ENCODE peak calls at places on chromosomes 16 and 17, in six cellular contexts. Z is K562, R is GM12878, F is HL-60, C is breast epithelium, T is prostate gland. N is an unnamed sample.

GRCh38 chr16:13793788-13794461 is 126.0 kb upstream of the ERCC4 start:
- DNase-seq in Z (no peak), R (no peak), F (no peak), C (no peak), T (no peak), N (no peak)

GRCh38 chr17:79838541-79839274 is 532 bp downstream of the CBX4 start:
- DNase-seq in Z (peak), R (no peak), F (peak), C (no peak), T (peak), N (no peak)

GRCh38 chr17:520447-521167 is 168.0 kb upstream of the RPH3AL start:
- DNase-seq in Z (no peak), R (no peak), F (no peak), C (no peak), T (no peak), N (no peak)

GRCh38 chr16:51393381-51394005 is 242.4 kb upstream of the SALL1 start:
- DNase-seq in Z (no peak), R (no peak), F (no peak), C (no peak), T (no peak), N (no peak)

GRCh38 chr16:75584108-75584507 is 17.9 kb downstream of the GABARAPL2 start:
- DNase-seq in Z (no peak), R (no peak), F (no peak), C (no peak), T (no peak), N (no peak)

GRCh38 chr16:77715145-77715544 is 7.2 kb upstream of the NUDT7 start:
- DNase-seq in Z (no peak), R (no peak), F (no peak), C (no peak), T (no peak), N (no peak)

GRCh38 chr17:66632716-66633115 is 202.2 kb upstream of the CACNG5 start:
- DNase-seq in Z (no peak), R (no peak), F (no peak), C (no peak), T (no peak), N (no peak)

GRCh38 chr17:81342062-81342699 is 47.1 kb upstream of the SLC38A10 start:
- DNase-seq in Z (no peak), R (no peak), F (no peak), C (no peak), T (no peak), N (no peak)

GRCh38 chr17:63395075-63395815 is 50.9 kb downstream of the CYB561 start:
- DNase-seq in Z (no peak), R (no peak), F (no peak), C (no peak), T (no peak), N (no peak)

GRCh38 chr16:56346131-56346890 is 79.0 kb downstream of the AMFR start:
- DNase-seq in Z (no peak), R (no peak), F (no peak), C (no peak), T (no peak), N (no peak)

GRCh38 chr16:83870830-83871229 is 28.1 kb upstream of the MLYCD start:
- DNase-seq in Z (no peak), R (no peak), F (no peak), C (no peak), T (no peak), N (no peak)

GRCh38 chr17:20999044-20999573 is 43.7 kb downstream of the USP22 start:
- DNase-seq in Z (peak), R (no peak), F (no peak), C (no peak), T (no peak), N (no peak)
- TF ChIP-seq POLR2AphosphoS5 in Z (peak), R (no peak), F (no peak), C (no peak), T (peak), N (no peak)

DNA sequence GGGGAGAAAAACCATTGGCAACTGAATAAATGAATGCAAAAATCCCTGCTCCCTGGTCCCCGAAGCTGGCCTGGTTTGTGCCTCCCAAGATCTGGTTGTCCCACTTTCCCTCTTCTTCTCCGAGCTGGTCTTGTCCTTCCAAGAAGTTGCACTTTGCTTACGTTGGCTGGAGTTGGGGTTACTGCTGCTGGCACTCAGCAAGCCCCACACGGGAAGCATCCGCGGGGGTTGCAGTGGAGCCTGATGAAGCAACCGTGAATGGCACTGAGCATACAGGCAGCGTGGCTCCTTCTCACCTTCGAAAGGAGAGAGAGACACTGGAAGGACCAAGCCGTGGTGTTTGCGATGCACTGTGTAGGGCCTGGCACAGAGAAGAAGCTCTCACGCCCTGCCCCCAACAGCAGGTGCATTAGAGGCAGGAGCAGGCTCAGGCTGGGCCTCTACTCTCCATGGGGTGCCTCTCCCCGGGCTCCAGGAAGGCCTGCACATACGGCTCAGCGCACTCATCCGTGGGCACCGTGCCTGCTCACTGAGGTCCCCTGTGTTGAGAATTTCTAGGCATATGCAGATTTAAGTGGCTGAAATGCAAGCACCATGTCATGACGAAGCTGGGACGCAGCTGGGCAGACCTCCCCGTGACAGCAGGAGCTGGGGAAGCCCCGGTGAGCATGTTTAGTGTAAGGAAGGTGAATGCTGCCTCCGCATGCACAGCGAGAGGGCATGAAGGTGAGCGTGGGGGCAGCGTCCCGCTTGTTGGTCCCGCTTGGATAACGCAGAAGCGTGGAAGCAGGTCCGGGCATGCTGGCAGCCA is 12.1 kb downstream of the CA5A start:
- DNase-seq in Z (no peak), R (peak), F (no peak), C (no peak), T (no peak), N (peak)
- TF ChIP-seq POLR2AphosphoS5 in Z (no peak), R (no peak), F (no peak), C (no peak), T (no peak), N (no peak)

DNA sequence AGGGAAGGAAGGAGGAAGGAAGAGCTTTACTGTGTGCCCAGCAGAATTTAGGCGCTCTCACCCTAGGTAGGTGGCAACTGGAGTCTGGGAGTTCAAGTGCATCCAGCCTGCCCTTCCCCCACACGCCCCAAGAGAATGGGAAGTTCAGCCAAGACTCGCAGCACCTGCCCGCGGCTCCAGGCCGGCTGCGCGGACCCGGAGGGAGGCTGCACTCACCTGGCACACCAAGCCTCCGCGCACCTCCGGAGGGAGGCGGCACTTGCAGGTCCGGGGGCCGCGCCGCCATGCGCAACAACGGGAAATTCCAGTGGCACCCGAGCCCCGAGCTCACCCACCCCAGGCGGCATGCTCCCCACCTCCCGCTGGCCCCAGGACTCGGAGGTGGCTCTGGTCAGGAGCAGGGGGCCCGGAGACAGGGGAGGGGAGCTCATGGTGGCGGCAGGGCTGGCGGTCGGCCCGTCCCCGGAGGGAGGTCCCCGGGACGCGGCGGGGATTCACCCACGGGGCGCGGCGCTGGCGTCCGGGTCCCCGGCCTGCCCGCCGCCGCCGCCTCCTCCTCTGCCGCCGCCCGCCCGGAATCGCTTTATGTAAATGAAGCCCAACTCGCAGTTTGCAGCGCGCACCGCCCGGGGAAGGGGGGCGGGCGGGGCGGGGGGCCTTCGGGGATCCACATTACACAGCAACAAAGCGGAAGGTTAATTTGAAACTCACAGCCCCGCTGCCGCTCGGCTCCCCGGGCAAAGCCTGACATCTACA is at the start of gene ZFHX3:
- DNase-seq in Z (no peak), R (no peak), F (peak), C (peak), T (peak), N (no peak)
- TF ChIP-seq POLR2AphosphoS5 in Z (no peak), R (no peak), F (no peak), C (peak), T (peak), N (no peak)

DNA sequence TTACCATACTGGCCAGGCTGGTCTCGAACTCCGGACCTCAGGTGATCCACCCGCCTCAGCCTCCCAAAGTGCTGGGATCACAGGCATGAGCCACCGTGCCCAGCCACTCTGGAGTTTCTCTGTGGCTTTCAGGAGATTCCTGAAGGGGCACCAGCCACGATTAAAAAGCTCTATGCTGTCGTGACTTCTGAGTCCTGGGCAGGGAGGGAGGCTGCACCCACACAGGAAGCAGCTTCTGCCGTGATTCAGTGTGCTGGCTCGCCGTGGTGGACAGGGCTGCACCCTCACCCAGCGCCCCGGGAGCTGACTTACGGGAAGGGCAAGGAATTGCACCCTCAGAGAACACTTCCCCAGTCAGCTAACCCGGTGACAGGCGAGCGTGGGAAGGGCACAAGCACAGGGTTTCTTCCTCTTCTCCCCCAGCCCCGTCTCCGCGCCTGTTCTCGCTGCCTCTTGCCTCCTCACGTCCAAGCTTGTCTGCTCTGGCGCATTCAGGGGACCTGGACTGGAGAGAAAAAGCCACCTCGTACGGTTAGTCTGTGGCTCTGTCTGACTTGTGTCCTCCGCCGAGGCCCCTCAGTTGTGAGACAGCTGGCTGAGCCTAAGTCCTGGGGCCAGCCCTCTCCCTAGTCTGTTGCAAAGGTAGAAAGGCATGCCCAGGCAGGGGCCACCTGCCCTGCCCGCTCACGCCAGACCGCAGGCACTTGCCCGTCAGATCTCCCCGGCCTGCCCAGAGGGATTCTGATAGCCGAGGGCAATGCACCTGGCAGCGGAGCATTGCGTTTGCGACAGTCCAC is 145.0 kb downstream of the SEC14L1 start:
- DNase-seq in Z (no peak), R (no peak), F (peak), C (peak), T (peak), N (no peak)
- TF ChIP-seq POLR2AphosphoS5 in Z (no peak), R (no peak), F (no peak), C (no peak), T (no peak), N (no peak)

GRCh38 chr17:41692722-41693521 is 4.2 kb downstream of the EIF1 start:
- DNase-seq in Z (no peak), R (no peak), F (no peak), C (no peak), T (no peak), N (no peak)
- TF ChIP-seq POLR2AphosphoS5 in Z (no peak), R (peak), F (peak), C (no peak), T (no peak), N (no peak)